ENCODE peak calls at places on chromosome X, in four cellular contexts. S is CD14-positive monocyte, C is A172, G is BE2C. Y is an unnamed sample.

GRCh38 chrX:103376979-103377324 is 614 bp downstream of the BEX3 start:
- DNase-seq in S (no peak), G (peak), C (no peak), Y (peak)

GRCh38 chrX:102727761-102728160 is 7.2 kb downstream of the GPRASP3 start:
- DNase-seq in C (no peak), G (no peak), S (no peak), Y (no peak)

GRCh38 chrX:130105226-130105625 is 5.1 kb downstream of the ELF4 start:
- DNase-seq in S (no peak), C (no peak), G (no peak), Y (no peak)

GRCh38 chrX:7115557-7115956 is 32.0 kb upstream of the STS start:
- DNase-seq in G (no peak), S (no peak), C (no peak), Y (peak)

GRCh38 chrX:139889760-139890159 is 43.1 kb downstream of the ATP11C start:
- DNase-seq in S (no peak), C (no peak), G (no peak), Y (no peak)

GRCh38 chrX:56853436-56853835 is 124.4 kb downstream of the NBDY start:
- DNase-seq in C (no peak), S (no peak), G (no peak), Y (no peak)

GRCh38 chrX:115350696-115351408 is 61.3 kb downstream of the LUZP4 start:
- DNase-seq in C (no peak), G (peak), S (no peak), Y (peak)

GRCh38 chrX:139720979-139721378 is 13.0 kb upstream of the MCF2 start:
- DNase-seq in G (no peak), C (no peak), S (no peak), Y (no peak)

GRCh38 chrX:150253946-150254615 is 109.0 kb upstream of the MAMLD1 start:
- DNase-seq in C (no peak), G (no peak), S (no peak), Y (peak)

GRCh38 chrX:104310084-104310483 is 55.4 kb upstream of the ESX1 start:
- DNase-seq in G (no peak), C (no peak), S (no peak), Y (no peak)

GRCh38 chrX:153539171-153539978 is 21.9 kb downstream of the ATP2B3 start:
- DNase-seq in C (peak), S (peak), G (peak), Y (peak)

GRCh38 chrX:26146024-26146423 is 7.9 kb downstream of the MAGEB18 start:
- DNase-seq in S (no peak), C (no peak), G (no peak), Y (no peak)

GRCh38 chrX:39654183-39654925 is 443.4 kb downstream of the BCOR start:
- DNase-seq in G (no peak), C (no peak), S (no peak), Y (no peak)

GRCh38 chrX:11944486-11944885 is 186.4 kb downstream of the MSL3 start:
- DNase-seq in G (no peak), C (peak), S (no peak), Y (peak)

Y was measured in SJCRH30.